ENCODE peak calls at places on chromosomes 3 and 15, in ten cellular contexts. One of them, this sample, is unnamed.

GRCh38 chr15:51299187-51300015 is 39.0 kb downstream of the CYP19A1 start:
- DNase-seq in aorta: no peak
- DNase-seq in GOT3: no peak
- DNase-seq in AG09319: no peak
- DNase-seq in PC-3: no peak
- DNase-seq in effector CD4-positive, alpha-beta T cell: no peak
- DNase-seq in NCI-H1930: no peak
- DNase-seq in left ventricle myocardium inferior: no peak
- DNase-seq in memory B cell: no peak
- DNase-seq in OCI-M1: no peak
- DNase-seq in this sample: no peak

GRCh38 chr3:177385831-177386301 is 188.6 kb upstream of the TBL1XR1 start:
- DNase-seq in aorta: no peak
- DNase-seq in GOT3: no peak
- DNase-seq in AG09319: peak
- DNase-seq in PC-3: peak
- DNase-seq in effector CD4-positive, alpha-beta T cell: no peak
- DNase-seq in NCI-H1930: no peak
- DNase-seq in left ventricle myocardium inferior: no peak
- DNase-seq in memory B cell: no peak
- DNase-seq in OCI-M1: no peak
- DNase-seq in this sample: peak

GRCh38 chr3:160697628-160698382 is 20.8 kb downstream of the ARL14 start:
- DNase-seq in aorta: no peak
- DNase-seq in GOT3: no peak
- DNase-seq in AG09319: peak
- DNase-seq in PC-3: peak
- DNase-seq in effector CD4-positive, alpha-beta T cell: no peak
- DNase-seq in NCI-H1930: no peak
- DNase-seq in left ventricle myocardium inferior: no peak
- DNase-seq in memory B cell: no peak
- DNase-seq in OCI-M1: no peak
- DNase-seq in this sample: no peak

GRCh38 chr15:49718846-49719245 is 98.0 kb downstream of the DTWD1 start:
- DNase-seq in aorta: no peak
- DNase-seq in GOT3: no peak
- DNase-seq in AG09319: no peak
- DNase-seq in PC-3: no peak
- DNase-seq in effector CD4-positive, alpha-beta T cell: no peak
- DNase-seq in NCI-H1930: no peak
- DNase-seq in left ventricle myocardium inferior: no peak
- DNase-seq in memory B cell: no peak
- DNase-seq in OCI-M1: no peak
- DNase-seq in this sample: no peak

GRCh38 chr3:35307296-35307695 is 332.0 kb upstream of the ARPP21 start:
- DNase-seq in aorta: no peak
- DNase-seq in GOT3: no peak
- DNase-seq in AG09319: no peak
- DNase-seq in PC-3: no peak
- DNase-seq in effector CD4-positive, alpha-beta T cell: no peak
- DNase-seq in NCI-H1930: no peak
- DNase-seq in left ventricle myocardium inferior: no peak
- DNase-seq in memory B cell: no peak
- DNase-seq in OCI-M1: no peak
- DNase-seq in this sample: no peak

GRCh38 chr3:71062920-71063767 is 520.4 kb downstream of the FOXP1 start:
- DNase-seq in aorta: no peak
- DNase-seq in GOT3: no peak
- DNase-seq in AG09319: no peak
- DNase-seq in PC-3: peak
- DNase-seq in effector CD4-positive, alpha-beta T cell: no peak
- DNase-seq in NCI-H1930: no peak
- DNase-seq in left ventricle myocardium inferior: no peak
- DNase-seq in memory B cell: no peak
- DNase-seq in OCI-M1: peak
- DNase-seq in this sample: peak

GRCh38 chr3:38536686-38537085 is 40.5 kb downstream of the EXOG start:
- DNase-seq in aorta: no peak
- DNase-seq in GOT3: no peak
- DNase-seq in AG09319: no peak
- DNase-seq in PC-3: no peak
- DNase-seq in effector CD4-positive, alpha-beta T cell: no peak
- DNase-seq in NCI-H1930: no peak
- DNase-seq in left ventricle myocardium inferior: no peak
- DNase-seq in memory B cell: no peak
- DNase-seq in OCI-M1: no peak
- DNase-seq in this sample: no peak

GRCh38 chr3:117105650-117106049 is 396.1 kb downstream of the TUSC7 start:
- DNase-seq in aorta: no peak
- DNase-seq in GOT3: no peak
- DNase-seq in AG09319: no peak
- DNase-seq in PC-3: no peak
- DNase-seq in effector CD4-positive, alpha-beta T cell: no peak
- DNase-seq in NCI-H1930: no peak
- DNase-seq in left ventricle myocardium inferior: no peak
- DNase-seq in memory B cell: no peak
- DNase-seq in OCI-M1: peak
- DNase-seq in this sample: no peak

GRCh38 chr3:133872781-133873180 is 22.9 kb downstream of the RAB6B start:
- DNase-seq in aorta: no peak
- DNase-seq in GOT3: no peak
- DNase-seq in AG09319: no peak
- DNase-seq in PC-3: no peak
- DNase-seq in effector CD4-positive, alpha-beta T cell: no peak
- DNase-seq in NCI-H1930: no peak
- DNase-seq in left ventricle myocardium inferior: no peak
- DNase-seq in memory B cell: no peak
- DNase-seq in OCI-M1: no peak
- DNase-seq in this sample: no peak

GRCh38 chr15:69665641-69666091 is 213.0 kb downstream of the RPLP1 start:
- DNase-seq in aorta: no peak
- DNase-seq in GOT3: no peak
- DNase-seq in AG09319: no peak
- DNase-seq in PC-3: no peak
- DNase-seq in effector CD4-positive, alpha-beta T cell: no peak
- DNase-seq in NCI-H1930: no peak
- DNase-seq in left ventricle myocardium inferior: no peak
- DNase-seq in memory B cell: no peak
- DNase-seq in OCI-M1: peak
- DNase-seq in this sample: no peak

This sample was measured in mammary epithelial cell.